ENCODE peak calls at places on chromosomes 12 and 14, in five cellular contexts. One of them, this sample, is unnamed.

GRCh38 chr14:69532561-69533335 is 41.9 kb downstream of the CCDC177 start:
- DNase-seq in stimulated activated CD8-positive, alpha-beta memory T cell treated with anti-CD3 and anti-CD28 coated beads, Interleukin-4, amount 100 ng/mL, for 1 hour: no peak
- DNase-seq in AG04449: no peak
- DNase-seq in hypothalamus: no peak
- DNase-seq in mucosa of descending colon: no peak
- DNase-seq in this sample: no peak

GRCh38 chr12:117189725-117190209 is 503 bp downstream of the FBXO21 start:
- DNase-seq in stimulated activated CD8-positive, alpha-beta memory T cell treated with anti-CD3 and anti-CD28 coated beads, Interleukin-4, amount 100 ng/mL, for 1 hour: no peak
- DNase-seq in AG04449: no peak
- DNase-seq in hypothalamus: peak
- DNase-seq in mucosa of descending colon: peak
- DNase-seq in this sample: no peak

GRCh38 chr12:132436791-132437251 is 53.1 kb upstream of the FBRSL1 start:
- DNase-seq in stimulated activated CD8-positive, alpha-beta memory T cell treated with anti-CD3 and anti-CD28 coated beads, Interleukin-4, amount 100 ng/mL, for 1 hour: no peak
- DNase-seq in AG04449: no peak
- DNase-seq in hypothalamus: no peak
- DNase-seq in mucosa of descending colon: peak
- DNase-seq in this sample: no peak

GRCh38 chr14:28116716-28117115 is 649.9 kb upstream of the FOXG1 start:
- DNase-seq in stimulated activated CD8-positive, alpha-beta memory T cell treated with anti-CD3 and anti-CD28 coated beads, Interleukin-4, amount 100 ng/mL, for 1 hour: no peak
- DNase-seq in AG04449: no peak
- DNase-seq in hypothalamus: no peak
- DNase-seq in mucosa of descending colon: no peak
- DNase-seq in this sample: no peak

GRCh38 chr14:74684444-74684843 is 28.4 kb downstream of the AREL1 start:
- DNase-seq in stimulated activated CD8-positive, alpha-beta memory T cell treated with anti-CD3 and anti-CD28 coated beads, Interleukin-4, amount 100 ng/mL, for 1 hour: no peak
- DNase-seq in AG04449: no peak
- DNase-seq in hypothalamus: no peak
- DNase-seq in mucosa of descending colon: no peak
- DNase-seq in this sample: no peak

GRCh38 chr14:91175296-91175695 is 61.4 kb downstream of the DGLUCY start:
- DNase-seq in stimulated activated CD8-positive, alpha-beta memory T cell treated with anti-CD3 and anti-CD28 coated beads, Interleukin-4, amount 100 ng/mL, for 1 hour: no peak
- DNase-seq in AG04449: no peak
- DNase-seq in hypothalamus: no peak
- DNase-seq in mucosa of descending colon: no peak
- DNase-seq in this sample: no peak

GRCh38 chr12:95443458-95443857 is 30.5 kb upstream of the METAP2 start:
- DNase-seq in stimulated activated CD8-positive, alpha-beta memory T cell treated with anti-CD3 and anti-CD28 coated beads, Interleukin-4, amount 100 ng/mL, for 1 hour: no peak
- DNase-seq in AG04449: no peak
- DNase-seq in hypothalamus: no peak
- DNase-seq in mucosa of descending colon: no peak
- DNase-seq in this sample: no peak

GRCh38 chr14:90674043-90674670 is 142.1 kb downstream of the TTC7B start:
- DNase-seq in stimulated activated CD8-positive, alpha-beta memory T cell treated with anti-CD3 and anti-CD28 coated beads, Interleukin-4, amount 100 ng/mL, for 1 hour: no peak
- DNase-seq in AG04449: no peak
- DNase-seq in hypothalamus: no peak
- DNase-seq in mucosa of descending colon: no peak
- DNase-seq in this sample: no peak

GRCh38 chr12:106358410-106359241 is 1.1 kb downstream of the POLR3B start:
- DNase-seq in stimulated activated CD8-positive, alpha-beta memory T cell treated with anti-CD3 and anti-CD28 coated beads, Interleukin-4, amount 100 ng/mL, for 1 hour: no peak
- DNase-seq in AG04449: no peak
- DNase-seq in hypothalamus: no peak
- DNase-seq in mucosa of descending colon: peak
- DNase-seq in this sample: no peak

GRCh38 chr14:104462651-104463630 is 116.6 kb upstream of the C14orf180 start:
- DNase-seq in stimulated activated CD8-positive, alpha-beta memory T cell treated with anti-CD3 and anti-CD28 coated beads, Interleukin-4, amount 100 ng/mL, for 1 hour: no peak
- DNase-seq in AG04449: no peak
- DNase-seq in hypothalamus: no peak
- DNase-seq in mucosa of descending colon: no peak
- DNase-seq in this sample: no peak

GRCh38 chr14:72810201-72810600 is 83.7 kb downstream of the DPF3 start:
- DNase-seq in stimulated activated CD8-positive, alpha-beta memory T cell treated with anti-CD3 and anti-CD28 coated beads, Interleukin-4, amount 100 ng/mL, for 1 hour: no peak
- DNase-seq in AG04449: no peak
- DNase-seq in hypothalamus: no peak
- DNase-seq in mucosa of descending colon: no peak
- DNase-seq in this sample: no peak

GRCh38 chr12:1469063-1469462 is 125.3 kb downstream of the FBXL14 start:
- DNase-seq in stimulated activated CD8-positive, alpha-beta memory T cell treated with anti-CD3 and anti-CD28 coated beads, Interleukin-4, amount 100 ng/mL, for 1 hour: no peak
- DNase-seq in AG04449: no peak
- DNase-seq in hypothalamus: no peak
- DNase-seq in mucosa of descending colon: no peak
- DNase-seq in this sample: no peak

GRCh38 chr14:72675126-72675525 is 218.8 kb downstream of the DPF3 start:
- DNase-seq in stimulated activated CD8-positive, alpha-beta memory T cell treated with anti-CD3 and anti-CD28 coated beads, Interleukin-4, amount 100 ng/mL, for 1 hour: no peak
- DNase-seq in AG04449: no peak
- DNase-seq in hypothalamus: no peak
- DNase-seq in mucosa of descending colon: no peak
- DNase-seq in this sample: no peak

GRCh38 chr14:59032821-59033220 is 155.6 kb upstream of the DAAM1 start:
- DNase-seq in stimulated activated CD8-positive, alpha-beta memory T cell treated with anti-CD3 and anti-CD28 coated beads, Interleukin-4, amount 100 ng/mL, for 1 hour: no peak
- DNase-seq in AG04449: no peak
- DNase-seq in hypothalamus: no peak
- DNase-seq in mucosa of descending colon: no peak
- DNase-seq in this sample: no peak

GRCh38 chr14:77474763-77475162 is 16.9 kb downstream of the AHSA1 start:
- DNase-seq in stimulated activated CD8-positive, alpha-beta memory T cell treated with anti-CD3 and anti-CD28 coated beads, Interleukin-4, amount 100 ng/mL, for 1 hour: no peak
- DNase-seq in AG04449: no peak
- DNase-seq in hypothalamus: no peak
- DNase-seq in mucosa of descending colon: no peak
- DNase-seq in this sample: no peak

GRCh38 chr14:32212833-32213232 is 9.8 kb upstream of the RNU6-8 start:
- DNase-seq in stimulated activated CD8-positive, alpha-beta memory T cell treated with anti-CD3 and anti-CD28 coated beads, Interleukin-4, amount 100 ng/mL, for 1 hour: no peak
- DNase-seq in AG04449: no peak
- DNase-seq in hypothalamus: no peak
- DNase-seq in mucosa of descending colon: no peak
- DNase-seq in this sample: no peak

GRCh38 chr12:99453831-99454538 is 193.6 kb upstream of the GARIN6 start:
- DNase-seq in stimulated activated CD8-positive, alpha-beta memory T cell treated with anti-CD3 and anti-CD28 coated beads, Interleukin-4, amount 100 ng/mL, for 1 hour: no peak
- DNase-seq in AG04449: no peak
- DNase-seq in hypothalamus: no peak
- DNase-seq in mucosa of descending colon: no peak
- DNase-seq in this sample: no peak

GRCh38 chr14:68293404-68293803 is 473.8 kb downstream of the RAD51B start:
- DNase-seq in stimulated activated CD8-positive, alpha-beta memory T cell treated with anti-CD3 and anti-CD28 coated beads, Interleukin-4, amount 100 ng/mL, for 1 hour: no peak
- DNase-seq in AG04449: no peak
- DNase-seq in hypothalamus: no peak
- DNase-seq in mucosa of descending colon: peak
- DNase-seq in this sample: no peak

GRCh38 chr12:12483438-12483837 is 79.2 kb downstream of the DUSP16 start:
- DNase-seq in stimulated activated CD8-positive, alpha-beta memory T cell treated with anti-CD3 and anti-CD28 coated beads, Interleukin-4, amount 100 ng/mL, for 1 hour: no peak
- DNase-seq in AG04449: no peak
- DNase-seq in hypothalamus: no peak
- DNase-seq in mucosa of descending colon: no peak
- DNase-seq in this sample: no peak

GRCh38 chr12:115227137-115227615 is 543.2 kb upstream of the TBX3 start:
- DNase-seq in stimulated activated CD8-positive, alpha-beta memory T cell treated with anti-CD3 and anti-CD28 coated beads, Interleukin-4, amount 100 ng/mL, for 1 hour: no peak
- DNase-seq in AG04449: peak
- DNase-seq in hypothalamus: no peak
- DNase-seq in mucosa of descending colon: no peak
- DNase-seq in this sample: no peak

GRCh38 chr12:59632408-59632807 is 36.6 kb downstream of the SLC16A7 start:
- DNase-seq in stimulated activated CD8-positive, alpha-beta memory T cell treated with anti-CD3 and anti-CD28 coated beads, Interleukin-4, amount 100 ng/mL, for 1 hour: no peak
- DNase-seq in AG04449: no peak
- DNase-seq in hypothalamus: no peak
- DNase-seq in mucosa of descending colon: no peak
- DNase-seq in this sample: peak

GRCh38 chr14:94936411-94936892 is 166.5 kb upstream of the GSC start:
- DNase-seq in stimulated activated CD8-positive, alpha-beta memory T cell treated with anti-CD3 and anti-CD28 coated beads, Interleukin-4, amount 100 ng/mL, for 1 hour: no peak
- DNase-seq in AG04449: no peak
- DNase-seq in hypothalamus: peak
- DNase-seq in mucosa of descending colon: peak
- DNase-seq in this sample: peak

GRCh38 chr12:252634-253033 is 10.0 kb downstream of the SLC6A13 start:
- DNase-seq in stimulated activated CD8-positive, alpha-beta memory T cell treated with anti-CD3 and anti-CD28 coated beads, Interleukin-4, amount 100 ng/mL, for 1 hour: no peak
- DNase-seq in AG04449: no peak
- DNase-seq in hypothalamus: no peak
- DNase-seq in mucosa of descending colon: no peak
- DNase-seq in this sample: no peak

GRCh38 chr12:131941116-131941986 is 8.4 kb upstream of the EP400 start:
- DNase-seq in stimulated activated CD8-positive, alpha-beta memory T cell treated with anti-CD3 and anti-CD28 coated beads, Interleukin-4, amount 100 ng/mL, for 1 hour: no peak
- DNase-seq in AG04449: no peak
- DNase-seq in hypothalamus: no peak
- DNase-seq in mucosa of descending colon: no peak
- DNase-seq in this sample: no peak

GRCh38 chr14:68384335-68384734 is 408.5 kb downstream of the ZFP36L1 start:
- DNase-seq in stimulated activated CD8-positive, alpha-beta memory T cell treated with anti-CD3 and anti-CD28 coated beads, Interleukin-4, amount 100 ng/mL, for 1 hour: no peak
- DNase-seq in AG04449: no peak
- DNase-seq in hypothalamus: peak
- DNase-seq in mucosa of descending colon: no peak
- DNase-seq in this sample: no peak

GRCh38 chr14:101561145-101561896 is at the start of gene DIO3:
- DNase-seq in stimulated activated CD8-positive, alpha-beta memory T cell treated with anti-CD3 and anti-CD28 coated beads, Interleukin-4, amount 100 ng/mL, for 1 hour: no peak
- DNase-seq in AG04449: no peak
- DNase-seq in hypothalamus: no peak
- DNase-seq in mucosa of descending colon: peak
- DNase-seq in this sample: peak

GRCh38 chr14:77376771-77377501 is at the start of the genes SAMD15 and TMED8:
- DNase-seq in stimulated activated CD8-positive, alpha-beta memory T cell treated with anti-CD3 and anti-CD28 coated beads, Interleukin-4, amount 100 ng/mL, for 1 hour: peak
- DNase-seq in AG04449: peak
- DNase-seq in hypothalamus: peak
- DNase-seq in mucosa of descending colon: peak
- DNase-seq in this sample: peak